ENCODE peak calls at places on chromosomes 13 and 19, in four cellular contexts. R is T follicular helper cell, S is MV-4-11, Z is EL. D is an unnamed sample.

GRCh38 chr19:46471778-46472543 is 598 bp upstream of the PNMA8A start:
- DNase-seq in R (no peak), S (no peak), Z (no peak), D (peak; percentile 35)

GRCh38 chr13:62702502-62702901 is 1286.9 kb upstream of the PCDH20 start:
- DNase-seq in Z (no peak), S (no peak), R (no peak), D (no peak)

GRCh38 chr13:66171821-66172220 is 1058.3 kb downstream of the PCDH9 start:
- DNase-seq in S (no peak), R (no peak), Z (no peak), D (no peak)

GRCh38 chr19:29967623-29968022 is 25.6 kb downstream of the URI1 start:
- DNase-seq in S (peak; percentile 88), R (no peak), Z (no peak), D (no peak)

GRCh38 chr19:11254662-11255061 is 7.7 kb downstream of the DOCK6 start:
- DNase-seq in Z (no peak), R (no peak), S (no peak), D (no peak)

GRCh38 chr13:109877809-109878208 is 91.4 kb upstream of the IRS2 start:
- DNase-seq in S (no peak), Z (no peak), R (no peak), D (no peak)

GRCh38 chr19:32642771-32643170 is 32.2 kb downstream of the ANKRD27 start:
- DNase-seq in Z (no peak), R (peak; percentile 25), S (no peak), D (no peak)

GRCh38 chr13:105365831-105366230 is 1169.6 kb downstream of the EFNB2 start:
- DNase-seq in Z (no peak), S (peak; percentile 67), R (no peak), D (no peak)

GRCh38 chr19:3494051-3494450 is 6.4 kb downstream of the DOHH start:
- DNase-seq in S (no peak), R (no peak), Z (no peak), D (peak; percentile 83)

GRCh38 chr19:4007836-4008539 is 452 bp downstream of the PIAS4 start:
- DNase-seq in R (no peak), S (no peak), Z (peak; percentile 43), D (no peak)

GRCh38 chr13:110509971-110510786 is 51.3 kb downstream of the RAB20 start:
- DNase-seq in S (peak; percentile 92), Z (peak; percentile 40), R (no peak), D (no peak)

GRCh38 chr19:49150106-49150943 is 4.9 kb downstream of the HRC start:
- DNase-seq in R (no peak), S (peak; percentile 95), Z (peak; percentile 84), D (peak; percentile 93)

GRCh38 chr19:7500811-7501450 is 12.1 kb upstream of the PEX11G start:
- DNase-seq in R (no peak), Z (peak; percentile 62), S (peak; percentile 52), D (peak; percentile 24)

GRCh38 chr19:55579766-55580621 is 654 bp downstream of the ZNF579 start:
- DNase-seq in R (no peak), S (no peak), Z (peak; percentile 48), D (peak; percentile 15)

GRCh38 chr13:107650081-107650701 is 565.1 kb downstream of the LIG4 start:
- DNase-seq in R (no peak), S (no peak), Z (no peak), D (no peak)

GRCh38 chr13:36979361-36980040 is 19.6 kb downstream of the ALG5 start:
- DNase-seq in S (peak; percentile 94), R (no peak), Z (peak; percentile 73), D (no peak)

GRCh38 chr13:79935121-79935520 is 405.8 kb downstream of the SPRY2 start:
- DNase-seq in Z (peak; percentile 41), R (no peak), S (no peak), D (no peak)

GRCh38 chr19:10514211-10515145 is 2.8 kb downstream of the S1PR5 start:
- DNase-seq in Z (no peak), R (peak; percentile 22), S (no peak), D (no peak)

GRCh38 chr19:43470288-43470687 is 4.9 kb upstream of the LYPD3 start:
- DNase-seq in Z (peak; percentile 76), S (no peak), R (peak; percentile 70), D (no peak)

GRCh38 chr13:88464851-88465250 is 793.7 kb downstream of the SLITRK5 start:
- DNase-seq in R (no peak), Z (no peak), S (no peak), D (no peak)

GRCh38 chr19:49362926-49363264 is 679 bp upstream of the TEAD2 start:
- DNase-seq in Z (no peak), S (no peak), R (no peak), D (no peak)

GRCh38 chr19:47097396-47098217 is 16.0 kb downstream of the ZC3H4 start:
- DNase-seq in R (no peak), Z (no peak), S (peak; percentile 81), D (peak; percentile 17)

GRCh38 chr13:68190826-68191225 is 960.7 kb upstream of the PCDH9 start:
- DNase-seq in Z (no peak), S (no peak), R (no peak), D (no peak)

GRCh38 chr13:62551588-62551987 is 1135.9 kb upstream of the PCDH20 start:
- DNase-seq in Z (no peak), S (no peak), R (no peak), D (no peak)

GRCh38 chr13:110382229-110382628 is 75.1 kb downstream of the COL4A2 start:
- DNase-seq in Z (peak; percentile 65), R (no peak), S (no peak), D (no peak)

GRCh38 chr19:30375651-30376050 is 3.5 kb downstream of the ZNF536 start:
- DNase-seq in S (no peak), Z (no peak), R (no peak), D (no peak)

GRCh38 chr13:42924290-42924803 is 67.7 kb downstream of the EPSTI1 start:
- DNase-seq in S (no peak), R (no peak), Z (no peak), D (no peak)

GRCh38 chr13:80509264-80509663 is 168.3 kb upstream of the SPRY2 start:
- DNase-seq in R (no peak), S (no peak), Z (no peak), D (no peak)

D was measured in C1 segment of cervical spinal cord.